ENCODE peak calls at places on chromosomes 7 and 10, in six cellular contexts. C is HEK293T, V is HepG2, N is A549, A is IMR-90, X is K562. W is an unnamed sample.

GRCh38 chr7:55971045-55971444 is 6.7 kb downstream of the NIPSNAP2 start:
- DNase-seq in C (no peak), N (no peak), A (no peak), V (no peak), X (no peak), W (no peak)

GRCh38 chr7:155981703-155982102 is 169.4 kb upstream of the SHH start:
- DNase-seq in C (no peak), N (no peak), V (no peak), A (no peak), X (no peak), W (no peak)

GRCh38 chr7:54664235-54665228 is 94.5 kb downstream of the SEC61G start:
- DNase-seq in A (peak; percentile 2), C (peak; percentile 76), V (peak; percentile 40), N (peak; percentile 67), X (peak; percentile 16), W (no peak)

GRCh38 chr7:82926477-82926876 is 236.2 kb downstream of the PCLO start:
- DNase-seq in V (no peak), N (no peak), C (no peak), X (no peak), A (no peak), W (no peak)

GRCh38 chr10:974785-975074 is 13.5 kb upstream of the GTPBP4 start:
- DNase-seq in N (no peak), C (no peak), V (no peak), X (no peak), A (no peak), W (no peak)

GRCh38 chr10:15868006-15868405 is 7.7 kb upstream of the MINDY3 start:
- DNase-seq in N (no peak), A (no peak), X (no peak), C (no peak), V (no peak), W (no peak)

GRCh38 chr10:95485445-95485844 is 75.7 kb downstream of the SORBS1 start:
- DNase-seq in N (no peak), A (no peak), X (peak; percentile 17), V (peak; percentile 24), C (no peak), W (no peak)

GRCh38 chr7:101058355-101058754 is 26.9 kb upstream of the TRIM56 start:
- DNase-seq in V (peak; percentile 48), C (peak; percentile 39), A (peak; percentile 50), X (peak; percentile 86), N (peak; percentile 43), W (no peak)

GRCh38 chr10:43000651-43001426 is 76.0 kb upstream of the RET start:
- DNase-seq in A (no peak), N (no peak), V (no peak), X (peak; percentile 6), C (no peak), W (no peak)

GRCh38 chr10:57867226-57867625 is 400.5 kb downstream of the IPMK start:
- DNase-seq in N (no peak), V (no peak), X (no peak), C (no peak), A (no peak), W (no peak)

GRCh38 chr10:988667-989545 is 672 bp downstream of the GTPBP4 start:
- DNase-seq in X (no peak), N (peak; percentile 47), C (no peak), V (no peak), A (peak; percentile 28), W (no peak)

GRCh38 chr10:91879514-91880170 is 29.6 kb downstream of the FGFBP3 start:
- DNase-seq in C (no peak), X (no peak), V (no peak), A (no peak), N (no peak), W (no peak)

GRCh38 chr10:6678211-6678803 is 98.2 kb upstream of the PRKCQ start:
- DNase-seq in N (peak; percentile 44), C (peak; percentile 62), X (peak; percentile 49), A (peak; percentile 29), V (peak; percentile 22), W (no peak)

GRCh38 chr10:79242620-79243152 is 104.6 kb upstream of the PPIF start:
- DNase-seq in C (peak; percentile 82), N (no peak), X (no peak), V (no peak), A (peak; percentile 87), W (no peak)

GRCh38 chr7:156609010-156609877 is 31.3 kb upstream of the RNF32 start:
- DNase-seq in C (no peak), N (no peak), V (peak; percentile 98), A (no peak), X (no peak), W (no peak)

GRCh38 chr10:101441539-101442455 is 87.8 kb downstream of the BTRC start:
- DNase-seq in A (peak; percentile 78), N (peak; percentile 62), C (peak; percentile 79), V (peak; percentile 73), X (peak; percentile 51), W (no peak)

GRCh38 chr10:13271552-13272163 is 28.2 kb downstream of the PHYH start:
- DNase-seq in X (peak; percentile 81), V (peak; percentile 77), A (peak; percentile 22), C (peak; percentile 67), N (peak; percentile 53), W (no peak)

GRCh38 chr7:130149575-130150139 is 55.5 kb downstream of the TMEM209 start:
- DNase-seq in C (no peak), V (no peak), X (no peak), N (no peak), A (no peak), W (no peak)

GRCh38 chr7:83921798-83922607 is 272.6 kb downstream of the SEMA3A start:
- DNase-seq in A (peak; percentile 69), N (no peak), V (no peak), C (no peak), X (no peak), W (no peak)

GRCh38 chr10:127449491-127449890 is 99.6 kb upstream of the NPS start:
- DNase-seq in A (no peak), V (no peak), X (no peak), C (no peak), N (no peak), W (no peak)

GRCh38 chr10:3046210-3046779 is 21.1 kb upstream of the PFKP start:
- DNase-seq in N (no peak), A (no peak), C (no peak), X (no peak), V (no peak), W (no peak)

GRCh38 chr7:134645935-134646334 is 718 bp upstream of the BPGM start:
- DNase-seq in X (peak; percentile 41), N (no peak), C (no peak), V (no peak), A (peak; percentile 65), W (no peak)

GRCh38 chr7:123271231-123271630 is 71.5 kb upstream of the SLC13A1 start:
- DNase-seq in C (no peak), V (no peak), X (no peak), N (no peak), A (no peak), W (no peak)

GRCh38 chr7:65938336-65938895 is 43.6 kb downstream of the GUSB start:
- DNase-seq in V (no peak), N (no peak), C (no peak), A (peak; percentile 50), X (no peak), W (no peak)

GRCh38 chr10:35435824-35436223 is 99.5 kb downstream of the CCNY start:
- DNase-seq in N (no peak), C (no peak), V (no peak), X (no peak), A (no peak), W (no peak)

DNA sequence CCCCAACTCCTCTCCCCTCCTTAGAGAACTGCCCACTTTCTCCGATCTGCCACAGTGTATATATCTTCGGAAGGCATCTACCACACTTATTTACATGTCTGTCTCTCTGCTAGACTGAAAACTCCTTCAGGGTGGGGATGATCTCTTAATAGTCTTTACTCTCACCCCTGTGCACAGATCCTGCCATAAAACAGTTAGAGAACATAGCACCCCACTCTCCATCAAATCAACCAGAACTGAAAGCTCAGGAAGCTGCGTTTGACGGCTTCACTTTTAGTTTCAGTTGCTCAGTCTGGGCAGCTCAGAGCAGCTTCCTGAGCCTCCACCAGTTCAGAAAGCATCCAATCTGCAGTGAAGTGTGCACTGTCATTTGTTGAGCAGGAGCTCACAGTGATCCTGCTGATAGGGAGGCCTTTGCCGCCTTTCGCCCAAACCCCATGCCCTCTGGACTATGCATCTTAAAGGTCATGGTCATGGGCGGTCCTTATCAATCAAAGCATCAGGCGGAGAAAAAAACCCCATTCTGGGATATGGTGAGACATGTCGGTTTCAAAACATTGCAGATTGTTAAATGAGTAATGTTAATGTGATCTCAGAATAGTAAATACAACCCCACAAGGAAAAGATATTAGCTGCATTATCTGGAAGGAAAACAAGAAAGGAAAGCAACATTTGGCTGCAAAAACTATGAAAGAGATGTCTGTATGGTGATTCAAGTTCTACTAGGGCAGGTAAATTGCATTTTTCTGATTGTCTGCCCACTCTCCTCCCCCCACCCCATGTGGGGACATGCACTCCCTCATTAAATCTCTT is 167.1 kb upstream of the ADO start:
- DNase-seq in C (no peak), N (no peak), V (peak; percentile 7), X (no peak), A (peak; percentile 61), W (peak; percentile 81)
- TF ChIP-seq BHLHE40 in C (no peak), N (no peak), V (no peak), X (no peak), A (no peak), W (no peak)

GRCh38 chr10:125121003-125121402 is 39.4 kb downstream of the CTBP2 start:
- DNase-seq in N (no peak), A (no peak), X (no peak), V (no peak), C (no peak), W (no peak)
- TF ChIP-seq BHLHE40 in N (no peak), A (no peak), X (no peak), V (no peak), C (no peak), W (no peak)

GRCh38 chr7:29957921-29958320 is 31.7 kb downstream of the SCRN1 start:
- DNase-seq in V (no peak), X (no peak), N (no peak), C (no peak), A (no peak), W (no peak)
- TF ChIP-seq BHLHE40 in V (no peak), X (no peak), N (no peak), C (no peak), A (no peak), W (no peak)

GRCh38 chr7:77351539-77352004 is 64.6 kb downstream of the GSAP start:
- DNase-seq in C (no peak), X (no peak), A (no peak), V (no peak), N (no peak), W (peak; percentile 98)

GRCh38 chr7:77346441-77346840 is 69.7 kb downstream of the GSAP start:
- DNase-seq in N (no peak), C (no peak), A (no peak), X (no peak), V (no peak), W (no peak)

GRCh38 chr7:77349141-77349540 is 67.0 kb downstream of the GSAP start:
- DNase-seq in A (peak; percentile 46), C (no peak), X (no peak), N (no peak), V (no peak), W (no peak)

GRCh38 chr7:77352688-77353406 is 63.3 kb downstream of the GSAP start:
- DNase-seq in X (no peak), A (peak; percentile 26), N (no peak), C (no peak), V (no peak), W (no peak)

GRCh38 chr7:77348371-77348813 is 67.8 kb downstream of the GSAP start:
- DNase-seq in A (peak; percentile 82), N (no peak), X (no peak), V (no peak), C (no peak), W (no peak)
- TF ChIP-seq BHLHE40 in A (no peak), N (no peak), X (no peak), V (no peak), C (no peak), W (no peak)

GRCh38 chr10:77318739-77319138 is 318.9 kb downstream of the KCNMA1 start:
- DNase-seq in V (no peak), N (no peak), C (no peak), A (no peak), X (no peak), W (no peak)
- TF ChIP-seq BHLHE40 in V (no peak), N (no peak), C (no peak), A (no peak), X (no peak), W (no peak)